ENCODE peak calls at places on chromosomes 4 and X, in ten cellular contexts. A is T follicular helper cell; C is GM20000; T is activated T-helper 1 cell treated with anti-CD3 and anti-CD28 coated beads, Interleukin-2, amount 50 U/mL, for 16 hours; F is epithelial cell of esophagus; E is mesendoderm; L is NAMALWA; J is left cardiac atrium; N is NCI-H526 treated with DMSO at 0.1 percent for 48 hours; K is amniotic stem cell. P is an unnamed sample.

GRCh38 chr4:2791518-2792395 is 1.1 kb upstream of the SH3BP2 start:
- DNase-seq in A (no peak), C (no peak), T (no peak), F (no peak), E (no peak), L (no peak), J (peak; percentile 35), N (no peak), K (no peak), P (no peak)

GRCh38 chrX:100946521-100946920 is 17.8 kb upstream of the XKRX start:
- DNase-seq in A (no peak), C (no peak), T (no peak), F (no peak), E (peak; percentile 28), L (no peak), J (no peak), N (no peak), K (no peak), P (no peak)

GRCh38 chrX:47706575-47706974 is 47.6 kb upstream of the UXT start:
- DNase-seq in A (no peak), C (no peak), T (no peak), F (peak; percentile 22), E (no peak), L (no peak), J (no peak), N (no peak), K (no peak), P (no peak)

GRCh38 chr4:55673424-55673823 is 37.3 kb upstream of the NMU start:
- DNase-seq in A (no peak), C (no peak), T (no peak), F (peak; percentile 37), E (no peak), L (no peak), J (no peak), N (no peak), K (no peak), P (no peak)

GRCh38 chr4:67333663-67334062 is 211.6 kb downstream of the CENPC start:
- DNase-seq in A (no peak), C (no peak), T (no peak), F (no peak), E (no peak), L (no peak), J (no peak), N (no peak), K (no peak), P (no peak)

GRCh38 chr4:41509411-41510008 is 28.4 kb upstream of the LIMCH1 start:
- DNase-seq in A (no peak), C (no peak), T (no peak), F (no peak), E (no peak), L (no peak), J (peak; percentile 56), N (no peak), K (no peak), P (no peak)

GRCh38 chr4:141177171-141177570 is 43.5 kb upstream of the ZNF330 start:
- DNase-seq in A (no peak), C (no peak), T (no peak), F (no peak), E (no peak), L (no peak), J (no peak), N (no peak), K (no peak), P (peak; percentile 2)

GRCh38 chr4:190019023-190019858 is 7.8 kb downstream of the FRG2 start:
- DNase-seq in A (no peak), C (peak; percentile 44), T (no peak), F (no peak), E (peak; percentile 38), L (no peak), J (no peak), N (no peak), K (no peak), P (no peak)

GRCh38 chr4:3879681-3880594 is 113.8 kb downstream of the ADRA2C start:
- DNase-seq in A (no peak), C (peak; percentile 39), T (no peak), F (no peak), E (no peak), L (peak; percentile 46), J (no peak), N (no peak), K (no peak), P (no peak)

GRCh38 chr4:22099896-22100295 is 151.3 kb upstream of the KCNIP4 start:
- DNase-seq in A (no peak), C (no peak), T (no peak), F (no peak), E (no peak), L (no peak), J (no peak), N (no peak), K (peak; percentile 25), P (no peak)

GRCh38 chr4:15587649-15588048 is 67.5 kb downstream of the FBXL5 start:
- DNase-seq in A (no peak), C (no peak), T (no peak), F (peak; percentile 13), E (no peak), L (no peak), J (no peak), N (no peak), K (no peak), P (no peak)

GRCh38 chrX:30610050-30610449 is 32.5 kb upstream of the TASL start:
- DNase-seq in A (no peak), C (no peak), T (no peak), F (peak; percentile 4), E (no peak), L (no peak), J (no peak), N (no peak), K (no peak), P (no peak)

GRCh38 chr4:173230077-173230476 is 61.5 kb downstream of the GALNT7 start:
- DNase-seq in A (no peak), C (no peak), T (no peak), F (no peak), E (no peak), L (no peak), J (no peak), N (no peak), K (no peak), P (no peak)

GRCh38 chrX:142483965-142484364 is 278.9 kb upstream of the MAGEC2 start:
- DNase-seq in A (no peak), C (no peak), T (no peak), F (peak; percentile 44), E (no peak), L (no peak), J (no peak), N (no peak), K (no peak), P (no peak)

GRCh38 chrX:104659037-104659744 is 93.2 kb downstream of the IL1RAPL2 start:
- DNase-seq in A (no peak), C (no peak), T (no peak), F (peak; percentile 49), E (no peak), L (no peak), J (peak; percentile 23), N (no peak), K (no peak), P (no peak)

GRCh38 chrX:125883169-125883568 is 282.9 kb downstream of the DCAF12L2 start:
- DNase-seq in A (no peak), C (no peak), T (no peak), F (no peak), E (peak; percentile 1), L (no peak), J (no peak), N (no peak), K (no peak), P (peak; percentile 0)

GRCh38 chr4:9867746-9868425 is 86.5 kb downstream of the DRD5 start:
- DNase-seq in A (no peak), C (no peak), T (no peak), F (no peak), E (no peak), L (no peak), J (no peak), N (no peak), K (no peak), P (no peak)

GRCh38 chr4:150119492-150119891 is 41.2 kb downstream of the DCLK2 start:
- DNase-seq in A (no peak), C (no peak), T (no peak), F (peak; percentile 31), E (peak; percentile 52), L (no peak), J (no peak), N (no peak), K (no peak), P (no peak)

GRCh38 chr4:181225616-181226261 is 1017.5 kb upstream of the TENM3 start:
- DNase-seq in A (no peak), C (no peak), T (no peak), F (no peak), E (peak; percentile 80), L (no peak), J (no peak), N (no peak), K (no peak), P (no peak)

GRCh38 chrX:139304471-139304870 is 226.1 kb upstream of the F9 start:
- DNase-seq in A (no peak), C (no peak), T (no peak), F (no peak), E (no peak), L (no peak), J (no peak), N (no peak), K (no peak), P (no peak)

GRCh38 chrX:14902536-14902935 is 29.3 kb downstream of the MOSPD2 start:
- DNase-seq in A (no peak), C (no peak), T (no peak), F (no peak), E (no peak), L (no peak), J (no peak), N (no peak), K (no peak), P (no peak)

GRCh38 chr4:26687728-26688127 is 103.8 kb downstream of the TBC1D19 start:
- DNase-seq in A (no peak), C (no peak), T (no peak), F (peak; percentile 47), E (peak; percentile 11), L (no peak), J (no peak), N (no peak), K (peak; percentile 14), P (no peak)

GRCh38 chr4:155079866-155080265 is 128.6 kb upstream of the NPY2R start:
- DNase-seq in A (no peak), C (no peak), T (no peak), F (no peak), E (peak; percentile 1), L (no peak), J (no peak), N (no peak), K (no peak), P (no peak)

GRCh38 chrX:130282151-130282550 is 13.5 kb upstream of the ZNF280C start:
- DNase-seq in A (no peak), C (no peak), T (no peak), F (peak; percentile 21), E (no peak), L (no peak), J (no peak), N (no peak), K (no peak), P (no peak)

GRCh38 chrX:118872102-118872566 is 48.5 kb downstream of the ZCCHC12 start:
- DNase-seq in A (no peak), C (no peak), T (no peak), F (peak; percentile 1), E (no peak), L (no peak), J (no peak), N (no peak), K (no peak), P (no peak)

GRCh38 chr4:86359944-86360478 is at the start of gene MAPK10:
- DNase-seq in A (peak; percentile 27), C (peak; percentile 63), T (no peak), F (peak; percentile 21), E (peak; percentile 97), L (peak; percentile 97), J (peak; percentile 70), N (no peak), K (no peak), P (no peak)

GRCh38 chr4:181162266-181163063 is 1080.7 kb upstream of the TENM3 start:
- DNase-seq in A (no peak), C (no peak), T (no peak), F (no peak), E (no peak), L (no peak), J (no peak), N (no peak), K (no peak), P (no peak)